ENCODE peak calls at places on chromosome 18, in four cellular contexts. S, T, Z and D are unnamed samples.

GRCh38 chr18:73365018-73365417 is 497.2 kb upstream of the NETO1 start:
- DNase-seq in S (no peak), Z (no peak), T (no peak), D (no peak)

GRCh38 chr18:48013162-48013561 is 82.7 kb upstream of the SMAD2 start:
- DNase-seq in S (no peak), Z (no peak), T (no peak), D (no peak)

GRCh38 chr18:51647942-51648341 is 450.5 kb upstream of the MEX3C start:
- DNase-seq in S (no peak), T (no peak), Z (no peak), D (no peak)

GRCh38 chr18:32906506-32907214 is 133.8 kb upstream of the KLHL14 start:
- DNase-seq in S (no peak), T (no peak), Z (no peak), D (no peak)

GRCh38 chr18:76672627-76673026 is 149.7 kb upstream of the ZNF236 start:
- DNase-seq in S (no peak), Z (no peak), T (no peak), D (no peak)

GRCh38 chr18:11310476-11311086 is 161.2 kb upstream of the PIEZO2 start:
- DNase-seq in T (no peak), S (peak), Z (peak), D (peak)

GRCh38 chr18:35635171-35635570 is 53.6 kb downstream of the GALNT1 start:
- DNase-seq in T (no peak), Z (no peak), S (peak), D (no peak)

GRCh38 chr18:59547691-59548182 is 149.5 kb downstream of the CCBE1 start:
- DNase-seq in S (no peak), Z (peak), T (no peak), D (peak)

GRCh38 chr18:27136208-27136535 is 48.9 kb downstream of the CHST9 start:
- DNase-seq in S (peak), T (no peak), Z (peak), D (no peak)

GRCh38 chr18:24544141-24544498 is 83.7 kb downstream of the HRH4 start:
- DNase-seq in Z (no peak), S (peak), T (no peak), D (peak)

GRCh38 chr18:34494359-34494696 is 215.8 kb upstream of the DTNA start:
- DNase-seq in Z (peak), T (no peak), S (peak), D (no peak)

GRCh38 chr18:50428531-50429206 is 53.8 kb downstream of the SKA1 start:
- DNase-seq in Z (no peak), T (no peak), S (no peak), D (no peak)

GRCh38 chr18:49112031-49112430 is 161.3 kb upstream of the SMAD7 start:
- DNase-seq in S (no peak), Z (peak), T (no peak), D (no peak)

GRCh38 chr18:49114556-49114955 is 163.8 kb upstream of the SMAD7 start:
- DNase-seq in T (no peak), Z (no peak), S (no peak), D (no peak)

GRCh38 chr18:49112664-49113063 is 161.9 kb upstream of the SMAD7 start:
- DNase-seq in S (no peak), Z (no peak), T (no peak), D (no peak)

GRCh38 chr18:49109565-49110251 is 158.9 kb upstream of the SMAD7 start:
- DNase-seq in Z (no peak), T (no peak), S (no peak), D (peak)

GRCh38 chr18:49111191-49111988 is 160.6 kb upstream of the SMAD7 start:
- DNase-seq in S (peak), T (no peak), Z (no peak), D (peak)
- TF ChIP-seq CBFB in S (no peak), T (no peak), Z (no peak), D (no peak)

GRCh38 chr18:79786304-79786703 is 11.4 kb upstream of the KCNG2 start:
- DNase-seq in S (no peak), Z (no peak), T (no peak), D (no peak)

GRCh38 chr18:79786781-79787526 is 10.8 kb upstream of the KCNG2 start:
- DNase-seq in T (no peak), Z (no peak), S (no peak), D (no peak)

GRCh38 chr18:79784071-79784913 is 13.4 kb upstream of the KCNG2 start:
- DNase-seq in Z (no peak), T (no peak), S (no peak), D (no peak)

GRCh38 chr18:79785831-79786230 is 11.9 kb upstream of the KCNG2 start:
- DNase-seq in Z (no peak), T (no peak), S (no peak), D (no peak)

DNA sequence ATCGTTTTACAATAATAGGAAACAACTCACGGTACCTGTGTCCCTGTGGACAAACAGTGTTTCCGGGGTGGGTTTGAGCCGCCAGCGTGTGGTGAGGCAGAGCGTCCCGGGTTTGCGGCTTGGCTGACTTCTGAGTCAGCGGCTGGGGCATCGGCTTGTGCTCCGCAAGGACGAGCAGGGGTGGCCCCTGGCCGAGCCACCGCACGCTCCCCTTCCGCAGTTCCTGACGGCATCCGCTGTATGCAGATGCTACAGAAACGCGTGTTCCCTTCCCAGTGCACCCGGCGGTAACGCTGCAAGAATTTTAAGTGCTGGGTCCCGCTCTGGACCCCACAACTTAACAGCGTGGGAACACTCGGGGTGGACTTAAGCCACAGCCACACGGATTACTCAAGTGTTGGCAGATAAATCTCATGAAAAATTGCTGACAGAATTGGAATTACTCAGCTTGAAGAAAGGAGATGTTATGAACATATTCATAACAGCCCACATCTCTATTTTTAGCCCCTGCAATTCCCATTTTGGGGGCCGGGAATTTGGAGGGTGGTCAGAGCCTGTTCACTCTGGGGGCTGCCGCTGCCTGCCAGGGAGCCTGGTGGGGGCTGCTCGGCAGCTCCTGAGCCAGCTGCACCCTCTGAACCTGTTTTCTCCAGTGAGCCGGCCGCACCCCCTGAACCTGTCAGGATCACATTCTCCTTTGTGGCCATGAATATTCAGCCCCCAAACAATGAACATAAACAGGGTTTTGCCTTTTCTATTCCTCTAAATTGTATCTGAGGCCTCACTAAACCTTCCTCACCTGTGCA is 12.6 kb upstream of the KCNG2 start:
- DNase-seq in Z (no peak), S (no peak), T (no peak), D (no peak)
- TF ChIP-seq CBFB in Z (no peak), S (no peak), T (no peak), D (no peak)

DNA sequence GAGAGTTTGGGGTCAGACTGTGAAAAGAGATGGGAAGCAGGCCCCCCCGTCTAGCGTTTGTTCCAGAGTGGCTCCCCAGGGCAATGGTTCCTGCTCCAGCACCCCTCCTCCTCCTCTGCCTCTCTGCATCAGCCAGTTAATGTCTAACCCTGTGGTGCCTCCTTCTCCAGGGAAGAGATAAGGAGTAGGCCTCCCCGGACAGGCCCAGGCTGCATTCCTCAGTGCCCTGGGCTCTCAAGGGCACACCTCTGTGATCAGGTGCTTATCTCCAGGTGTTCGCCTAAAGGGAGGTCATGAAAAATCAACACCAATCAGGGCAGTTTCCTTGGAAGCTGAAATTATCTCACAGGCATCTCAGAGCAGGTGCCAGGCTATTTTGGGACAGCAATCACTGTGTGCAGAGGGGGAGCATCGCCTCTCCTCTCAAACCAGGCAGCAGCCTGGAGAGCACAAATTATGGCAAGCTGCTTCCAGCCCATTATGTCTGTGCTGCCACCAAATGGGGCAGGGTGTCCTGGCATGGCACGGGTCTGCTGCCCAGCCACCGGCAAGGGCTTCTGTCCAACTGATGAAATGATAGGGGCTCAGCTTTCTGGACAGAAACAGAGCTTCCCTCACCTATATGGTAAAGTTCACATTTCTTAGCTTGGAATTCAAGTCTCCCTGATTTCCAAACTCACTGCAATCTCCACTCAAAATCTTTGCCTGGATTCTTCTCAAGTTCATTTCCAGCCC is 255.8 kb upstream of the SLC14A2 start:
- DNase-seq in S (no peak), Z (no peak), T (no peak), D (no peak)
- TF ChIP-seq CBFB in S (no peak), Z (no peak), T (no peak), D (no peak)

GRCh38 chr18:37476611-37477295 is 88.8 kb downstream of the CELF4 start:
- DNase-seq in Z (no peak), S (no peak), T (no peak), D (no peak)

GRCh38 chr18:37470986-37471385 is 94.6 kb downstream of the CELF4 start:
- DNase-seq in T (no peak), Z (no peak), S (no peak), D (no peak)

GRCh38 chr18:37481058-37481457 is 84.5 kb downstream of the CELF4 start:
- DNase-seq in Z (no peak), T (no peak), S (no peak), D (no peak)

GRCh38 chr18:37471619-37472018 is 94.0 kb downstream of the CELF4 start:
- DNase-seq in Z (no peak), T (no peak), S (no peak), D (no peak)

DNA sequence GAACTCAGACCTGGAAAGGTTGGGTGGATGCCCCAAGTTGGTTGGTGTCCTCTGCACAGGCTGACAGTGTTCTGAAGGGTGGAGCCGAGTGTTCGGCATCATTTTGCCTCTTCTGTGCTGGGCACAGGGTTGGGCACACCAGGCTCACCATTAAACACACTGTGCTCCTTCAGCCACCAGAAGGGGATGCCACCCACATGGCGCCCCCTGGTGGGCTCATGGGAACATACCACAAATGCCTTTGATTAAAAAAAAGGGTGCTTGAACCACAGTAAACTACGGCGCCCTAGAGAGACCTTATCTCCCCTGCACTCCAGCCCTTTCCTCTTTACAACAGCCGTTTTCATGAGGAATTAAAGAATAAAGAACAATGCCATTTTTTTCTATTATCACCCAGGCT is 89.4 kb downstream of the CELF4 start:
- DNase-seq in S (peak), Z (peak), T (no peak), D (peak)
- TF ChIP-seq CBFB in S (no peak), Z (no peak), T (no peak), D (no peak)

GRCh38 chr18:8610442-8610801 is 1.2 kb downstream of the RAB12 start:
- DNase-seq in Z (no peak), S (no peak), T (no peak), D (peak)
- TF ChIP-seq CBFB in Z (no peak), S (no peak), T (no peak), D (no peak)